ENCODE peak calls at places on chromosome 22, in four cellular contexts. One of them, this sample, is unnamed.

GRCh38 chr22:19989725-19990067 is 26.9 kb downstream of the ARVCF start:
- DNase-seq in adrenal gland: no peak
- DNase-seq in GDM1: no peak
- DNase-seq in upper lobe of right lung: no peak
- DNase-seq in this sample: no peak

GRCh38 chr22:43714104-43714503 is 98.0 kb downstream of the EFCAB6 start:
- DNase-seq in upper lobe of right lung: no peak
- DNase-seq in GDM1: no peak
- DNase-seq in adrenal gland: no peak
- DNase-seq in this sample: no peak

GRCh38 chr22:22587577-22588188 is 28.6 kb upstream of the PRAME start:
- DNase-seq in upper lobe of right lung: no peak
- DNase-seq in adrenal gland: no peak
- DNase-seq in GDM1: no peak
- DNase-seq in this sample: no peak

GRCh38 chr22:44312766-44313165 is at the start of gene SHISAL1:
- DNase-seq in GDM1: no peak
- DNase-seq in upper lobe of right lung: no peak
- DNase-seq in adrenal gland: no peak
- DNase-seq in this sample: no peak

GRCh38 chr22:33467718-33468117 is 409.5 kb upstream of the SYN3 start:
- DNase-seq in upper lobe of right lung: no peak
- DNase-seq in adrenal gland: no peak
- DNase-seq in GDM1: no peak
- DNase-seq in this sample: no peak

GRCh38 chr22:30695351-30695762 is 683 bp downstream of the OSBP2 start:
- DNase-seq in upper lobe of right lung: no peak
- DNase-seq in adrenal gland: peak
- DNase-seq in GDM1: no peak
- DNase-seq in this sample: no peak

GRCh38 chr22:50342651-50343540 is at the start of gene PPP6R2:
- DNase-seq in upper lobe of right lung: peak
- DNase-seq in GDM1: peak
- DNase-seq in adrenal gland: peak
- DNase-seq in this sample: peak

GRCh38 chr22:17234144-17234623 is 14.9 kb upstream of the ADA2 start:
- DNase-seq in upper lobe of right lung: no peak
- DNase-seq in GDM1: no peak
- DNase-seq in adrenal gland: no peak
- DNase-seq in this sample: no peak

GRCh38 chr22:36971305-36971704 is 47.9 kb downstream of the TST start:
- DNase-seq in upper lobe of right lung: no peak
- DNase-seq in GDM1: no peak
- DNase-seq in adrenal gland: no peak
- DNase-seq in this sample: no peak

GRCh38 chr22:20464912-20465758 is 27.5 kb upstream of the SCARF2 start:
- DNase-seq in GDM1: no peak
- DNase-seq in adrenal gland: no peak
- DNase-seq in upper lobe of right lung: peak
- DNase-seq in this sample: no peak

This sample was measured in CD4-positive, alpha-beta T cell.